ENCODE peak calls at places on chromosomes 11 and 22, in ten cellular contexts. One of them, this sample, is unnamed.

GRCh38 chr22:32850591-32851517 is 49.3 kb downstream of the TIMP3 start:
- DNase-seq in progenitor cell of endocrine pancreas: no peak
- DNase-seq in choroid plexus epithelial cell: peak; percentile 77
- DNase-seq in endothelial cell: no peak
- DNase-seq in AG10803: peak; percentile 72
- DNase-seq in left ventricle myocardium inferior: peak; percentile 86
- DNase-seq in AG04450: no peak
- DNase-seq in glutamatergic neuron: no peak
- DNase-seq in body of pancreas: no peak
- DNase-seq in ovary: peak; percentile 93
- DNase-seq in this sample: no peak

GRCh38 chr11:56624661-56625110 is 10.0 kb upstream of the OR5M1 start:
- DNase-seq in AG10803: peak; percentile 56
- DNase-seq in endothelial cell: peak; percentile 24
- DNase-seq in body of pancreas: no peak
- DNase-seq in choroid plexus epithelial cell: peak; percentile 45
- DNase-seq in progenitor cell of endocrine pancreas: no peak
- DNase-seq in left ventricle myocardium inferior: no peak
- DNase-seq in glutamatergic neuron: no peak
- DNase-seq in AG04450: no peak
- DNase-seq in ovary: no peak
- DNase-seq in this sample: no peak

GRCh38 chr11:92939305-92939704 is 30.1 kb upstream of the MTNR1B start:
- DNase-seq in endothelial cell: no peak
- DNase-seq in AG10803: no peak
- DNase-seq in left ventricle myocardium inferior: no peak
- DNase-seq in ovary: no peak
- DNase-seq in glutamatergic neuron: no peak
- DNase-seq in progenitor cell of endocrine pancreas: no peak
- DNase-seq in AG04450: no peak
- DNase-seq in choroid plexus epithelial cell: no peak
- DNase-seq in body of pancreas: no peak
- DNase-seq in this sample: no peak

GRCh38 chr22:42920101-42920820 is 63.2 kb upstream of the ARFGAP3 start:
- DNase-seq in glutamatergic neuron: no peak
- DNase-seq in AG04450: no peak
- DNase-seq in endothelial cell: no peak
- DNase-seq in choroid plexus epithelial cell: peak; percentile 45
- DNase-seq in AG10803: peak; percentile 93
- DNase-seq in body of pancreas: no peak
- DNase-seq in left ventricle myocardium inferior: no peak
- DNase-seq in ovary: peak; percentile 21
- DNase-seq in progenitor cell of endocrine pancreas: no peak
- DNase-seq in this sample: no peak

GRCh38 chr11:73393479-73394415 is 17.5 kb downstream of the RELT start:
- DNase-seq in AG10803: peak; percentile 79
- DNase-seq in ovary: peak; percentile 78
- DNase-seq in choroid plexus epithelial cell: peak; percentile 90
- DNase-seq in body of pancreas: peak; percentile 80
- DNase-seq in glutamatergic neuron: peak; percentile 86
- DNase-seq in AG04450: peak; percentile 59
- DNase-seq in endothelial cell: peak; percentile 81
- DNase-seq in progenitor cell of endocrine pancreas: peak; percentile 58
- DNase-seq in left ventricle myocardium inferior: peak; percentile 72
- DNase-seq in this sample: peak; percentile 96

GRCh38 chr11:110452720-110453119 is 23.0 kb downstream of the FDX1 start:
- DNase-seq in left ventricle myocardium inferior: no peak
- DNase-seq in AG10803: no peak
- DNase-seq in progenitor cell of endocrine pancreas: no peak
- DNase-seq in body of pancreas: no peak
- DNase-seq in choroid plexus epithelial cell: no peak
- DNase-seq in endothelial cell: no peak
- DNase-seq in ovary: no peak
- DNase-seq in AG04450: no peak
- DNase-seq in glutamatergic neuron: no peak
- DNase-seq in this sample: no peak

GRCh38 chr11:112023104-112023503 is 2.1 kb upstream of the DLAT start:
- DNase-seq in ovary: no peak
- DNase-seq in endothelial cell: no peak
- DNase-seq in choroid plexus epithelial cell: peak; percentile 11
- DNase-seq in AG04450: no peak
- DNase-seq in AG10803: no peak
- DNase-seq in body of pancreas: no peak
- DNase-seq in progenitor cell of endocrine pancreas: no peak
- DNase-seq in glutamatergic neuron: no peak
- DNase-seq in left ventricle myocardium inferior: no peak
- DNase-seq in this sample: no peak

GRCh38 chr22:42368379-42369249 is 63.6 kb downstream of the NFAM1 start:
- DNase-seq in choroid plexus epithelial cell: no peak
- DNase-seq in ovary: peak; percentile 51
- DNase-seq in glutamatergic neuron: peak; percentile 48
- DNase-seq in left ventricle myocardium inferior: peak; percentile 23
- DNase-seq in progenitor cell of endocrine pancreas: peak; percentile 29
- DNase-seq in AG04450: no peak
- DNase-seq in endothelial cell: no peak
- DNase-seq in body of pancreas: no peak
- DNase-seq in AG10803: no peak
- DNase-seq in this sample: no peak

DNA sequence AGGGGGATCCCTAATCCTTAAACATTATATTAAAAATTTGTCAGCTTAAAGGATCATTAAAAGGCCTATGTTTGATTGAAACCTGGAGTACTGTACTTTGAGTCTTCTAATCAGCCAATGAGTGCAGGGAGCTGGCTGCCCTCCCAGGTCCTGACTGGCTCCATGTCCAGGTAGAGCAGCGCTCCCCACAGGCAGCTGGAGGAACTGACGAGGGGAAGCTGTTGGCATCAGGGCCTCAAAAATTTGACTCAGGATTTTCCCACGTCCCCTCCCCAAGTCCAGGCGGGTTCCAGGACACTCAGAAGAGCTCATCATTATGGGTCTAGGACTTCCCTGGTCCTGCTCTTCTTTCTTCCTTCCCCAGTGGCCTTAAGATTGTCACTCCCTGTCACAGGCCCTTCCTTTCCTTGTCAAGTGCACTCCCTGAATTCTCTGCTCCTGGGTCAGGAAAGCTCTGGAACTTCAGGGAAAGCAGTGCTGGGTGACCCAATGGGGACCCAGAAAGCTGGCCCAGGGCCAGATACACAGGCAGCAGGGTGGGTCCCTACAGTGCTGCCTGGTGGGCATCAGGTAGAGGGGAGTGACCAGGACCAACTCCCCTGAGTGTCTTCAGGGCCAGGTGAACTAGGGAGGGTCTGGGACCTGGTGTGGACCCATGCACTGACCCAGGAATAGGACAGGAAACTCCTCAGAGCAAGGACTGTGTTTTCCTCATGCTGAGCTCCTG is 65.5 kb downstream of the GGTLC2 start:
- DNase-seq in glutamatergic neuron: no peak
- DNase-seq in choroid plexus epithelial cell: peak; percentile 30
- DNase-seq in body of pancreas: peak; percentile 57
- DNase-seq in AG10803: no peak
- DNase-seq in progenitor cell of endocrine pancreas: peak; percentile 8
- DNase-seq in left ventricle myocardium inferior: no peak
- DNase-seq in AG04450: no peak
- DNase-seq in ovary: no peak
- DNase-seq in endothelial cell: peak; percentile 53
- DNase-seq in this sample: no peak
- TF ChIP-seq CTCF in glutamatergic neuron: no peak
- TF ChIP-seq CTCF in choroid plexus epithelial cell: peak; percentile 57
- TF ChIP-seq CTCF in body of pancreas: no peak
- TF ChIP-seq CTCF in AG10803: no peak
- TF ChIP-seq CTCF in progenitor cell of endocrine pancreas: peak; percentile 41
- TF ChIP-seq CTCF in left ventricle myocardium inferior: no peak
- TF ChIP-seq CTCF in AG04450: no peak
- TF ChIP-seq CTCF in ovary: no peak
- TF ChIP-seq CTCF in endothelial cell: peak; percentile 52
- TF ChIP-seq CTCF in this sample: peak; percentile 28

DNA sequence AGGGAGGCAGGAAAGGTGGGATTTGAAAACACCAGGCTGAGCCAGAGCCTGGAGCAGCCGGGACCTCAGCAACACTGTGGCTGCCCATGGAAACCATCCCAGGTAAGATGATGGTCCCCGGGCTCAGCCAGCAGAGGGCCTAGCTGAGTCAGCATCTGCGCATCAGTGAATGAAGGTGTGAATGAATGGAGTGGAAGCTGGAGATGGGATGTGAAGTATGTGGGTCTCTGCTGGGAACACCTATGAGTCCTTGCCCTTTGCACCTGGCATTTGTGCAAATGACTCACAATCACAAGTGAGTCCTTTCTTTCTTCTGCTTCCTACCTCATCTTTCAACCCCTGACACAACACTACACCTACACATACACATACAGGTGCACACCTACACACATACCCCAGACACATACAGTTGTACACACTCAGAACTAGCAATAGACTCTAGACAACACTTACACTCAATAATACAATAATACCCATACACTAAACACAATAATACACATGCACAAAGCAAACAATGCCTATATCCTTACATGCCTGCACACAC is 62.8 kb upstream of the PRDM11 start:
- DNase-seq in body of pancreas: no peak
- DNase-seq in left ventricle myocardium inferior: no peak
- DNase-seq in choroid plexus epithelial cell: no peak
- DNase-seq in glutamatergic neuron: peak; percentile 42
- DNase-seq in progenitor cell of endocrine pancreas: no peak
- DNase-seq in endothelial cell: no peak
- DNase-seq in ovary: no peak
- DNase-seq in AG04450: no peak
- DNase-seq in AG10803: no peak
- DNase-seq in this sample: no peak
- TF ChIP-seq CTCF in body of pancreas: no peak
- TF ChIP-seq CTCF in left ventricle myocardium inferior: peak; percentile 42
- TF ChIP-seq CTCF in choroid plexus epithelial cell: peak; percentile 67
- TF ChIP-seq CTCF in glutamatergic neuron: no peak
- TF ChIP-seq CTCF in progenitor cell of endocrine pancreas: peak; percentile 55
- TF ChIP-seq CTCF in endothelial cell: no peak
- TF ChIP-seq CTCF in ovary: no peak
- TF ChIP-seq CTCF in AG04450: peak; percentile 32
- TF ChIP-seq CTCF in AG10803: peak; percentile 46
- TF ChIP-seq CTCF in this sample: peak; percentile 20

GRCh38 chr22:37892566-37893338 is 13.3 kb upstream of the MICALL1 start:
- DNase-seq in ovary: peak; percentile 68
- DNase-seq in choroid plexus epithelial cell: no peak
- DNase-seq in AG04450: no peak
- DNase-seq in AG10803: peak; percentile 28
- DNase-seq in progenitor cell of endocrine pancreas: no peak
- DNase-seq in body of pancreas: peak; percentile 69
- DNase-seq in left ventricle myocardium inferior: peak; percentile 75
- DNase-seq in endothelial cell: no peak
- DNase-seq in glutamatergic neuron: no peak
- DNase-seq in this sample: no peak

GRCh38 chr22:37884420-37884819 is 21.7 kb upstream of the MICALL1 start:
- DNase-seq in AG04450: no peak
- DNase-seq in choroid plexus epithelial cell: no peak
- DNase-seq in AG10803: peak; percentile 69
- DNase-seq in progenitor cell of endocrine pancreas: no peak
- DNase-seq in endothelial cell: no peak
- DNase-seq in glutamatergic neuron: no peak
- DNase-seq in body of pancreas: no peak
- DNase-seq in left ventricle myocardium inferior: no peak
- DNase-seq in ovary: no peak
- DNase-seq in this sample: no peak

GRCh38 chr22:37891926-37892325 is 14.2 kb upstream of the MICALL1 start:
- DNase-seq in endothelial cell: no peak
- DNase-seq in ovary: no peak
- DNase-seq in AG04450: no peak
- DNase-seq in body of pancreas: no peak
- DNase-seq in left ventricle myocardium inferior: no peak
- DNase-seq in AG10803: no peak
- DNase-seq in choroid plexus epithelial cell: no peak
- DNase-seq in progenitor cell of endocrine pancreas: no peak
- DNase-seq in glutamatergic neuron: no peak
- DNase-seq in this sample: no peak

GRCh38 chr22:37893583-37893983 is 12.5 kb upstream of the MICALL1 start:
- DNase-seq in endothelial cell: no peak
- DNase-seq in ovary: no peak
- DNase-seq in AG04450: no peak
- DNase-seq in body of pancreas: peak; percentile 37
- DNase-seq in AG10803: no peak
- DNase-seq in left ventricle myocardium inferior: no peak
- DNase-seq in choroid plexus epithelial cell: no peak
- DNase-seq in progenitor cell of endocrine pancreas: no peak
- DNase-seq in glutamatergic neuron: no peak
- DNase-seq in this sample: no peak

DNA sequence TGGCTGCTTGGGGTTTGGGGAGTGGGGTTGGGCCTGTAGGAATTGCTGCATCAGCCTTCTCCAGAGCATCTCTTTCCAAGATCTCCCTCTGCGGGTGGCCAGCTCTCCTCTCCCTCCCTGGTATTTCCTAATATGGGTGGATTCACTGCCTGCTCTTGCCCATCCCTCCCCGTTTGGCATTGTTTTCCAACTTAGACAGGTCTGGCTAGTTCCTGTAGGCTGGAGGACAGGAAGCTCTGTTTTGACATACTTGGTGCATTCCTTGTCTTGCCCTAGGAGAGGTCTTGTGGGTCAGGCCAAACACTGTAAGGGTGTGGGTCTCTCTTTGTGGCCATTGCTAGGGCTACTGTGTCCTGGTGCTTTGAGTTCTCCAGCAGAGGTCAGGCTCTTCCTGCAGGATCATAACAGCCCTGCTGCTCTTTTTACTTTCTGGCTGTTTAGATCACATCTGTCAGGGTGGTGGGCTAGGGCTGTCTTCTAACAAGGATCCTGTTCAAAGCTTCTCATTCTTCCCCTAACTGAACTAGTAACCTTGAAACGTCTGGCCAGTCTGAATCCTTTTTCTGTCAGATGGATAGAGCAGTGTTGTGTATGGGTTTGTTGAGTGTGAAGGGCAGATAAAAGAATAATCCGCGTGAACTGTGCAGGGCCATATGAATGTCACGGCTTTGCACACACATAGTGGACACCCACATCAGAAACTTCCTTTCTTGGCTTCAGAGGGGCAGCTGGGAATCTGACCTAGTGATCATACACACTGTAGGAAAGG is 18.3 kb upstream of the MICALL1 start:
- DNase-seq in ovary: peak; percentile 73
- DNase-seq in glutamatergic neuron: peak; percentile 31
- DNase-seq in AG04450: peak; percentile 47
- DNase-seq in left ventricle myocardium inferior: no peak
- DNase-seq in progenitor cell of endocrine pancreas: no peak
- DNase-seq in AG10803: peak; percentile 94
- DNase-seq in endothelial cell: peak; percentile 64
- DNase-seq in choroid plexus epithelial cell: peak; percentile 90
- DNase-seq in body of pancreas: no peak
- DNase-seq in this sample: no peak
- TF ChIP-seq CTCF in ovary: no peak
- TF ChIP-seq CTCF in glutamatergic neuron: no peak
- TF ChIP-seq CTCF in AG04450: peak; percentile 79
- TF ChIP-seq CTCF in left ventricle myocardium inferior: peak; percentile 64
- TF ChIP-seq CTCF in progenitor cell of endocrine pancreas: peak; percentile 23
- TF ChIP-seq CTCF in AG10803: peak; percentile 84
- TF ChIP-seq CTCF in endothelial cell: no peak
- TF ChIP-seq CTCF in choroid plexus epithelial cell: peak; percentile 81
- TF ChIP-seq CTCF in body of pancreas: no peak
- TF ChIP-seq CTCF in this sample: peak; percentile 6

DNA sequence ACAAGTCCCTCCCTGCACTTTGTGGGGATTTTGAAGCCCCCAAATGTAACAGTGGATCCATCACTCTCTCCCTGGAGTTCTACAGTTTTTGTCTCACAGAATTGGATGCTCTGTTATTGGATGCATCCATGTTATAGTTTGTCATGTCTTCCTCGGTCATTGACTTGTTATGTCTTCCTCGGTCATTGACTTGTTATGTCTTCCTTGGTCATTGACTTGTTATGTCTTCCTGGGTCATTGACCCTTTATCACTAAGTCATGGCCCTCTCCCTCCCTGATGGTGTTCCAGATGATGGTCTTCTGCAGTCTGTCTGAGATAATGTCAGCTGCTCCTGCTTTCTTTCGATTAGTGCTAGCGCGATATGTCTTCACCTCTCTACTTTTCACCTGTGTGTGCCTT is 981.5 kb downstream of the BRD1 start:
- DNase-seq in AG04450: no peak
- DNase-seq in glutamatergic neuron: no peak
- DNase-seq in body of pancreas: no peak
- DNase-seq in progenitor cell of endocrine pancreas: no peak
- DNase-seq in AG10803: no peak
- DNase-seq in endothelial cell: no peak
- DNase-seq in ovary: no peak
- DNase-seq in left ventricle myocardium inferior: no peak
- DNase-seq in choroid plexus epithelial cell: no peak
- DNase-seq in this sample: no peak
- TF ChIP-seq CTCF in AG04450: no peak
- TF ChIP-seq CTCF in glutamatergic neuron: no peak
- TF ChIP-seq CTCF in body of pancreas: no peak
- TF ChIP-seq CTCF in progenitor cell of endocrine pancreas: no peak
- TF ChIP-seq CTCF in AG10803: no peak
- TF ChIP-seq CTCF in endothelial cell: no peak
- TF ChIP-seq CTCF in ovary: no peak
- TF ChIP-seq CTCF in left ventricle myocardium inferior: no peak
- TF ChIP-seq CTCF in choroid plexus epithelial cell: no peak
- TF ChIP-seq CTCF in this sample: no peak

This sample was measured in D721Med.